ENCODE peak calls at places on chromosomes 16 and 17, in seven cellular contexts. B is GM12865, C is tibial artery, N is amygdala, Z is PC-9, X is left kidney, R is HS-5. M is an unnamed sample.

GRCh38 chr17:64130559-64131001 is 636 bp upstream of the ERN1 start:
- DNase-seq in B (peak), C (peak), N (no peak), Z (no peak), X (no peak), R (peak), M (peak)

GRCh38 chr17:67942810-67943209 is 53.5 kb downstream of the C17orf58 start:
- DNase-seq in B (no peak), C (no peak), N (no peak), Z (no peak), X (no peak), R (no peak), M (no peak)

GRCh38 chr17:80855968-80856862 is 135.4 kb upstream of the CHMP6 start:
- DNase-seq in B (peak), C (peak), N (no peak), Z (peak), X (no peak), R (peak), M (peak)

GRCh38 chr17:73595068-73595865 is 49.0 kb downstream of the SDK2 start:
- DNase-seq in B (peak), C (no peak), N (no peak), Z (no peak), X (peak), R (no peak), M (no peak)

GRCh38 chr16:28984619-28985135 is at the start of gene LAT:
- DNase-seq in B (peak), C (no peak), N (no peak), Z (no peak), X (no peak), R (no peak), M (peak)

GRCh38 chr17:1484586-1485310 is 7.7 kb downstream of the MYO1C start:
- DNase-seq in B (peak), C (peak), N (no peak), Z (peak), X (peak), R (no peak), M (no peak)

GRCh38 chr16:29839822-29840221 is 19.6 kb downstream of the MVP start:
- DNase-seq in B (no peak), C (no peak), N (no peak), Z (no peak), X (no peak), R (no peak), M (no peak)

GRCh38 chr16:55242667-55243066 is 81.3 kb upstream of the IRX6 start:
- DNase-seq in B (no peak), C (no peak), N (no peak), Z (no peak), X (no peak), R (no peak), M (no peak)

GRCh38 chr16:53872248-53873221 is 168.6 kb downstream of the FTO start:
- DNase-seq in B (no peak), C (no peak), N (no peak), Z (no peak), X (no peak), R (peak), M (no peak)

GRCh38 chr17:81163051-81163695 is 2.1 kb upstream of the PVALEF start:
- DNase-seq in B (no peak), C (no peak), N (no peak), Z (no peak), X (no peak), R (no peak), M (no peak)

GRCh38 chr17:73841431-73842060 is 197.3 kb upstream of the SDK2 start:
- DNase-seq in B (no peak), C (no peak), N (peak), Z (no peak), X (peak), R (no peak), M (no peak)

GRCh38 chr16:66416981-66417700 is 10.0 kb upstream of the BEAN1 start:
- DNase-seq in B (no peak), C (no peak), N (no peak), Z (peak), X (no peak), R (peak), M (no peak)

GRCh38 chr17:72702136-72702735 is 390.3 kb downstream of the SLC39A11 start:
- DNase-seq in B (no peak), C (no peak), N (no peak), Z (no peak), X (no peak), R (no peak), M (no peak)

GRCh38 chr17:48593126-48593829 is at the start of gene HOXB5:
- DNase-seq in B (no peak), C (no peak), N (no peak), Z (no peak), X (peak), R (no peak), M (no peak)

GRCh38 chr17:77373298-77374169 is 232.8 kb downstream of the SEC14L1 start:
- DNase-seq in B (no peak), C (no peak), N (no peak), Z (no peak), X (peak), R (no peak), M (no peak)

GRCh38 chr17:6927290-6927844 is 68.5 kb upstream of the ALOX12 start:
- DNase-seq in B (no peak), C (no peak), N (no peak), Z (peak), X (no peak), R (peak), M (no peak)

GRCh38 chr17:48052956-48053757 is 5.0 kb downstream of the NFE2L1 start:
- DNase-seq in B (no peak), C (peak), N (peak), Z (peak), X (peak), R (no peak), M (no peak)

GRCh38 chr16:19127674-19128131 is 13.9 kb downstream of the ITPRIPL2 start:
- DNase-seq in B (peak), C (no peak), N (no peak), Z (no peak), X (no peak), R (no peak), M (no peak)

GRCh38 chr16:66137853-66138252 is 228.6 kb upstream of the CDH5 start:
- DNase-seq in B (no peak), C (no peak), N (no peak), Z (no peak), X (no peak), R (no peak), M (no peak)

GRCh38 chr17:40963838-40964237 is 2.9 kb downstream of the KRT39 start:
- DNase-seq in B (peak), C (no peak), N (no peak), Z (no peak), X (no peak), R (no peak), M (no peak)

GRCh38 chr17:18041776-18042175 is 2.6 kb downstream of the GID4 start:
- DNase-seq in B (no peak), C (no peak), N (no peak), Z (peak), X (no peak), R (peak), M (no peak)

GRCh38 chr16:69890114-69890890 is 60.8 kb upstream of the CLEC18A start:
- DNase-seq in B (no peak), C (peak), N (peak), Z (no peak), X (peak), R (no peak), M (no peak)

GRCh38 chr16:70635356-70636016 is 10.9 kb upstream of the IL34 start:
- DNase-seq in B (no peak), C (peak), N (no peak), Z (no peak), X (peak), R (peak), M (no peak)

GRCh38 chr17:81927145-81927652 is 336 bp downstream of the MAFG start:
- DNase-seq in B (no peak), C (no peak), N (no peak), Z (no peak), X (no peak), R (no peak), M (no peak)

GRCh38 chr16:84465154-84465553 is 39.3 kb downstream of the MEAK7 start:
- DNase-seq in B (no peak), C (peak), N (no peak), Z (no peak), X (no peak), R (no peak), M (no peak)

GRCh38 chr16:70430667-70431536 is 8.0 kb downstream of the ST3GAL2 start:
- DNase-seq in B (peak), C (peak), N (no peak), Z (peak), X (peak), R (no peak), M (no peak)

GRCh38 chr16:50155925-50156324 is 2.8 kb downstream of the TENT4B start:
- DNase-seq in B (no peak), C (no peak), N (no peak), Z (no peak), X (no peak), R (no peak), M (no peak)

GRCh38 chr16:64282181-64282580 is 839.7 kb downstream of the CDH11 start:
- DNase-seq in B (no peak), C (no peak), N (no peak), Z (no peak), X (no peak), R (no peak), M (no peak)

GRCh38 chr16:54077412-54077821 is 209.2 kb downstream of the IRX3 start:
- DNase-seq in B (no peak), C (no peak), N (no peak), Z (peak), X (no peak), R (peak), M (no peak)

GRCh38 chr16:11049396-11050059 is 105.2 kb downstream of the CLEC16A start:
- DNase-seq in B (no peak), C (no peak), N (no peak), Z (peak), X (no peak), R (no peak), M (no peak)